ENCODE peak calls at places on chromosomes 11 and 22, in nine cellular contexts. E is activated CD8-positive, alpha-beta memory T cell treated with anti-CD3 and anti-CD28 coated beads for 24 hours; F is amygdala; L is activated T-cell treated with anti-CD3 and anti-CD28 coated beads, Interleukin-2, amount 50 U/mL, for 48 hours; U is T-helper 1 cell; D is thoracic aorta; A is right cardiac atrium; B is kidney glomerular epithelial cell; S is prostate gland. G is an unnamed sample.

GRCh38 chr22:32684148-32684821 is 117.2 kb upstream of the TIMP3 start:
- DNase-seq in E (no peak), F (no peak), L (no peak), U (no peak), D (no peak), A (no peak), B (no peak), S (no peak), G (no peak)

GRCh38 chr11:13337986-13338436 is 60.4 kb downstream of the BMAL1 start:
- DNase-seq in E (no peak), F (no peak), L (no peak), U (no peak), D (no peak), A (no peak), B (peak; percentile 84), S (no peak), G (no peak)

GRCh38 chr11:39236916-39237315 is 2222.5 kb downstream of the LRRC4C start:
- DNase-seq in E (no peak), F (no peak), L (no peak), U (no peak), D (no peak), A (no peak), B (peak; percentile 62), S (no peak), G (no peak)

GRCh38 chr22:39419096-39419495 is 19.5 kb downstream of the TAB1 start:
- DNase-seq in E (no peak), F (no peak), L (no peak), U (no peak), D (no peak), A (no peak), B (no peak), S (no peak), G (no peak)

GRCh38 chr11:2661173-2662023 is 38.4 kb downstream of the KCNQ1OT1 start:
- DNase-seq in E (no peak), F (no peak), L (no peak), U (no peak), D (no peak), A (no peak), B (no peak), S (no peak), G (no peak)

GRCh38 chr22:38872831-38873248 is 824 bp upstream of the CBX6 start:
- DNase-seq in E (no peak), F (no peak), L (no peak), U (no peak), D (no peak), A (peak; percentile 93), B (no peak), S (peak; percentile 36), G (peak; percentile 68)

GRCh38 chr11:69654001-69654659 is 13.2 kb downstream of the CCND1 start:
- DNase-seq in E (no peak), F (no peak), L (no peak), U (no peak), D (no peak), A (peak; percentile 58), B (no peak), S (peak; percentile 81), G (no peak)

GRCh38 chr11:104163100-104164027 is 583 bp downstream of the PDGFD start:
- DNase-seq in E (no peak), F (no peak), L (no peak), U (no peak), D (peak; percentile 5), A (peak; percentile 70), B (no peak), S (no peak), G (no peak)

GRCh38 chr11:71933141-71933933 is 4.5 kb downstream of the RNF121 start:
- DNase-seq in E (no peak), F (no peak), L (no peak), U (no peak), D (no peak), A (no peak), B (peak; percentile 12), S (no peak), G (no peak)

GRCh38 chr11:47216141-47216798 is 1.5 kb downstream of the DDB2 start:
- DNase-seq in E (peak; percentile 88), F (no peak), L (peak; percentile 74), U (no peak), D (peak; percentile 55), A (no peak), B (peak; percentile 88), S (peak; percentile 46), G (peak; percentile 68)

GRCh38 chr11:86923993-86924766 is 31.0 kb downstream of the FZD4 start:
- DNase-seq in E (no peak), F (no peak), L (no peak), U (no peak), D (no peak), A (no peak), B (peak; percentile 96), S (no peak), G (no peak)

GRCh38 chr11:119982517-119983239 is 155.2 kb downstream of the TRIM29 start:
- DNase-seq in E (no peak), F (no peak), L (no peak), U (no peak), D (no peak), A (no peak), B (no peak), S (peak; percentile 23), G (no peak)

GRCh38 chr11:111426615-111427014 is 47.5 kb upstream of the POU2AF1 start:
- DNase-seq in E (no peak), F (no peak), L (no peak), U (no peak), D (no peak), A (no peak), B (no peak), S (peak; percentile 92), G (no peak)

GRCh38 chr22:31561238-31561887 is 65.0 kb downstream of the SFI1 start:
- DNase-seq in E (peak; percentile 75), F (peak; percentile 45), L (peak; percentile 64), U (peak; percentile 26), D (peak; percentile 26), A (peak; percentile 83), B (peak; percentile 66), S (peak; percentile 74), G (peak; percentile 74)

GRCh38 chr11:83819936-83820549 is 533.9 kb upstream of the CCDC90B start:
- DNase-seq in E (no peak), F (no peak), L (no peak), U (no peak), D (no peak), A (no peak), B (peak; percentile 36), S (peak; percentile 57), G (no peak)

GRCh38 chr11:2782769-2783168 is 83.0 kb upstream of the KCNQ1OT1 start:
- DNase-seq in E (no peak), F (no peak), L (no peak), U (no peak), D (no peak), A (no peak), B (no peak), S (no peak), G (no peak)

GRCh38 chr22:43443072-43443471 is 31.3 kb downstream of the MPPED1 start:
- DNase-seq in E (no peak), F (no peak), L (no peak), U (no peak), D (no peak), A (no peak), B (no peak), S (no peak), G (no peak)

GRCh38 chr11:285021-285893 is 3.7 kb upstream of the PGGHG start:
- DNase-seq in E (peak; percentile 55), F (no peak), L (peak; percentile 15), U (no peak), D (no peak), A (peak; percentile 46), B (no peak), S (no peak), G (no peak)

GRCh38 chr11:134579709-134580634 is 167.9 kb upstream of the B3GAT1 start:
- DNase-seq in E (no peak), F (no peak), L (peak; percentile 6), U (no peak), D (no peak), A (no peak), B (no peak), S (no peak), G (peak; percentile 23)

GRCh38 chr11:126186708-126187481 is 24.6 kb downstream of the RPUSD4 start:
- DNase-seq in E (no peak), F (no peak), L (no peak), U (no peak), D (no peak), A (no peak), B (no peak), S (no peak), G (no peak)

GRCh38 chr11:84993386-84993785 is 633.8 kb downstream of the DLG2 start:
- DNase-seq in E (no peak), F (no peak), L (no peak), U (no peak), D (no peak), A (no peak), B (no peak), S (no peak), G (no peak)

GRCh38 chr11:121535122-121535796 is 82.5 kb upstream of the SORL1-AS1 start:
- DNase-seq in E (no peak), F (no peak), L (peak; percentile 4), U (no peak), D (no peak), A (no peak), B (peak; percentile 11), S (no peak), G (no peak)

GRCh38 chr11:27806122-27806521 is 105.9 kb upstream of the BDNF start:
- DNase-seq in E (no peak), F (no peak), L (no peak), U (no peak), D (no peak), A (no peak), B (no peak), S (no peak), G (no peak)

GRCh38 chr11:61025819-61026120 is 54.3 kb downstream of the CD6 start:
- DNase-seq in E (peak; percentile 75), F (no peak), L (no peak), U (no peak), D (no peak), A (no peak), B (no peak), S (no peak), G (no peak)

GRCh38 chr22:19807914-19808872 is 46.5 kb downstream of the GNB1L start:
- DNase-seq in E (no peak), F (no peak), L (no peak), U (no peak), D (no peak), A (peak; percentile 55), B (no peak), S (no peak), G (no peak)

GRCh38 chr11:16933756-16934603 is 80.2 kb downstream of the PLEKHA7 start:
- DNase-seq in E (no peak), F (no peak), L (no peak), U (no peak), D (no peak), A (peak; percentile 64), B (no peak), S (no peak), G (no peak)

GRCh38 chr11:19379465-19379864 is 138.7 kb upstream of the E2F8 start:
- DNase-seq in E (no peak), F (no peak), L (no peak), U (no peak), D (no peak), A (no peak), B (no peak), S (no peak), G (no peak)

GRCh38 chr22:28430656-28431055 is 249.0 kb downstream of the TTC28 start:
- DNase-seq in E (no peak), F (no peak), L (no peak), U (no peak), D (no peak), A (no peak), B (no peak), S (no peak), G (no peak)

GRCh38 chr11:15688351-15688792 is 573.6 kb downstream of the INSC start:
- DNase-seq in E (no peak), F (no peak), L (no peak), U (no peak), D (no peak), A (peak; percentile 86), B (no peak), S (no peak), G (no peak)

GRCh38 chr11:93528252-93528651 is 14.9 kb downstream of the SMCO4 start:
- DNase-seq in E (no peak), F (no peak), L (no peak), U (no peak), D (no peak), A (peak; percentile 74), B (no peak), S (peak; percentile 45), G (no peak)

GRCh38 chr22:46076651-46077339 is 73.5 kb upstream of the PPARA start:
- DNase-seq in E (no peak), F (no peak), L (no peak), U (no peak), D (no peak), A (peak; percentile 78), B (peak; percentile 50), S (peak; percentile 44), G (peak; percentile 57)